ENCODE peak calls at places on chromosomes 12 and 14, in ten cellular contexts. T is activated T-helper 1 cell treated with Interleukin-2 at 50 U/mL for 16 hours; R is RPMI7951; Z is hypothalamus; K is A549; I is NCI-H526 treated with DMSO at 0.1 percent for 48 hours; Q is naive thymus-derived CD4-positive, alpha-beta T cell; C is Calu3; L is SHP77; D is left colon. M is an unnamed sample.

GRCh38 chr12:55934343-55934742 is 3.4 kb downstream of the DGKA start:
- DNase-seq in R (no peak), D (no peak), K (no peak), Z (no peak), L (no peak), Q (no peak), I (no peak), T (no peak), C (no peak), M (no peak)

GRCh38 chr12:123436017-123436964 is at the start of gene RILPL2:
- DNase-seq in D (peak; percentile 87), R (peak; percentile 79), Q (peak; percentile 79), L (peak; percentile 22), Z (peak; percentile 81), K (peak; percentile 90), I (peak; percentile 43), T (peak; percentile 87), C (peak; percentile 93), M (peak; percentile 74)

GRCh38 chr12:76010732-76011458 is 20.7 kb downstream of the PHLDA1 start:
- DNase-seq in L (no peak), T (no peak), R (peak; percentile 86), Z (no peak), D (no peak), K (no peak), Q (no peak), I (no peak), C (no peak), M (no peak)

GRCh38 chr14:96581902-96582640 is 79.9 kb downstream of the PAPOLA start:
- DNase-seq in I (peak; percentile 88), T (no peak), R (no peak), D (no peak), L (no peak), Z (no peak), K (no peak), C (peak; percentile 22), Q (no peak), M (no peak)

GRCh38 chr12:111368291-111368683 is 608 bp downstream of the PHETA1 start:
- DNase-seq in K (peak; percentile 33), Q (no peak), Z (no peak), C (no peak), L (no peak), T (no peak), D (peak; percentile 56), R (no peak), I (no peak), M (no peak)

GRCh38 chr12:31959701-31960391 is 631 bp downstream of the RESF1 start:
- DNase-seq in T (peak; percentile 58), I (peak; percentile 71), R (peak; percentile 52), Q (peak; percentile 26), C (peak; percentile 60), K (peak; percentile 36), D (peak; percentile 55), Z (peak; percentile 73), L (peak; percentile 51), M (peak; percentile 93)

GRCh38 chr12:116354950-116355779 is 77.7 kb upstream of the MED13L start:
- DNase-seq in L (no peak), Q (no peak), R (no peak), K (no peak), T (no peak), C (no peak), D (no peak), Z (no peak), I (no peak), M (no peak)

GRCh38 chr12:58529897-58530296 is 390.4 kb downstream of the LRIG3 start:
- DNase-seq in K (no peak), L (no peak), D (no peak), Q (no peak), Z (no peak), R (peak; percentile 87), C (no peak), T (no peak), I (no peak), M (no peak)

GRCh38 chr12:67701121-67701520 is 52.6 kb downstream of the DYRK2 start:
- DNase-seq in K (no peak), Z (no peak), R (peak; percentile 67), D (no peak), I (no peak), Q (no peak), L (no peak), T (no peak), C (no peak), M (no peak)

GRCh38 chr14:99519931-99520421 is 38.8 kb downstream of the CCNK start:
- DNase-seq in Q (no peak), D (no peak), I (no peak), T (no peak), C (no peak), K (no peak), Z (no peak), L (no peak), R (no peak), M (no peak)

GRCh38 chr12:46088040-46088439 is 97.7 kb upstream of the SCAF11 start:
- DNase-seq in C (no peak), R (no peak), T (no peak), I (no peak), L (no peak), K (no peak), Z (no peak), D (no peak), Q (no peak), M (no peak)

GRCh38 chr12:66048218-66048842 is 82.2 kb downstream of the LLPH start:
- DNase-seq in I (no peak), Q (no peak), R (no peak), T (no peak), Z (no peak), L (no peak), D (peak; percentile 26), K (no peak), C (no peak), M (no peak)

GRCh38 chr14:68210729-68211299 is 391.2 kb downstream of the RAD51B start:
- DNase-seq in D (no peak), Z (no peak), K (no peak), R (peak; percentile 98), I (no peak), C (peak; percentile 26), T (no peak), L (no peak), Q (no peak), M (no peak)

GRCh38 chr14:81164167-81164774 is 56.5 kb downstream of the GTF2A1 start:
- DNase-seq in Z (peak; percentile 9), Q (no peak), R (peak; percentile 77), L (peak; percentile 58), C (peak; percentile 74), K (peak; percentile 55), D (peak; percentile 27), I (peak; percentile 38), T (no peak), M (no peak)

GRCh38 chr12:30862486-30862885 is 64.1 kb upstream of the TSPAN11 start:
- DNase-seq in R (no peak), C (no peak), I (no peak), K (no peak), L (no peak), Z (no peak), Q (no peak), T (no peak), D (no peak), M (peak; percentile 65)

GRCh38 chr12:108772896-108773797 is 41.8 kb upstream of the CORO1C start:
- DNase-seq in L (no peak), Q (no peak), R (no peak), T (no peak), I (no peak), D (no peak), C (no peak), Z (no peak), K (no peak), M (no peak)